ENCODE peak calls at places on chromosomes 13 and 19, in seven cellular contexts. C is tibial nerve; J is Peyer's patch; S is GM12878; T is adrenal gland; M is GM23248; K is CD8-positive, alpha-beta memory T cell. X is an unnamed sample. For H3K9me3, the result is how much of the 10 kb centered on the place peaks cover.

GRCh38 chr13:94433055-94433947 is 46.2 kb downstream of the DCT start:
- DNase-seq in M (no peak), C (no peak), S (no peak), T (no peak), K (no peak), J (no peak), X (peak)

GRCh38 chr19:33613601-33614000 is 8.2 kb upstream of the CHST8 start:
- DNase-seq in C (no peak), K (no peak), T (no peak), S (no peak), M (no peak), J (no peak), X (no peak)

GRCh38 chr19:2050349-2050990 is 574 bp downstream of the MKNK2 start:
- DNase-seq in M (peak), T (no peak), C (no peak), K (no peak), J (peak), S (no peak), X (no peak)

GRCh38 chr13:81987159-81987558 is 1646.2 kb upstream of the SPRY2 start:
- DNase-seq in T (no peak), C (no peak), M (no peak), K (no peak), J (no peak), S (no peak), X (no peak)

GRCh38 chr13:102399791-102400618 is 1.8 kb downstream of the FGF14 start:
- DNase-seq in C (no peak), K (no peak), T (no peak), S (no peak), J (peak), M (peak), X (peak)

GRCh38 chr19:2719910-2720776 is 1.0 kb downstream of the DIRAS1 start:
- DNase-seq in J (no peak), C (no peak), S (no peak), K (no peak), M (peak), T (no peak), X (no peak)

GRCh38 chr19:46718157-46718933 is 1.4 kb upstream of the PRKD2 start:
- DNase-seq in M (peak), S (peak), C (no peak), T (no peak), K (peak), J (no peak), X (peak)

GRCh38 chr19:4870025-4870700 is 2.7 kb upstream of the PLIN3 start:
- DNase-seq in C (no peak), K (no peak), T (peak), M (peak), S (no peak), J (peak), X (no peak)

GRCh38 chr13:51396352-51396751 is 56.5 kb downstream of the INTS6 start:
- DNase-seq in S (no peak), J (no peak), C (no peak), M (peak), K (no peak), T (no peak), X (no peak)

GRCh38 chr13:42895781-42896180 is 96.3 kb downstream of the EPSTI1 start:
- DNase-seq in J (no peak), K (no peak), M (no peak), S (no peak), T (peak), C (no peak), X (no peak)

GRCh38 chr19:41872775-41873647 is 4.1 kb upstream of the CD79A start:
- DNase-seq in S (no peak), C (no peak), M (peak), J (peak), T (peak), K (peak), X (peak)

GRCh38 chr13:110208116-110208515 is 98.8 kb downstream of the COL4A1 start:
- DNase-seq in K (no peak), S (no peak), T (no peak), J (no peak), C (no peak), M (no peak), X (no peak)

GRCh38 chr13:113655358-113656014 is 2.5 kb downstream of the ATP4B start:
- DNase-seq in M (no peak), C (no peak), J (peak), S (no peak), K (no peak), T (no peak), X (no peak)

GRCh38 chr13:32316476-32316875 is 1.2 kb downstream of the BRCA2 start:
- DNase-seq in J (no peak), M (peak), T (no peak), C (no peak), S (no peak), K (no peak), X (no peak)

GRCh38 chr13:25816239-25816638 is 235.6 kb downstream of the SHISA2 start:
- DNase-seq in K (no peak), T (no peak), C (no peak), M (no peak), J (no peak), S (no peak), X (no peak)

GRCh38 chr13:110136660-110137585 is 170.0 kb downstream of the COL4A1 start:
- DNase-seq in M (no peak), J (no peak), S (no peak), T (no peak), C (no peak), K (no peak), X (no peak)

GRCh38 chr19:30742539-30742938 is 370.4 kb downstream of the ZNF536 start:
- DNase-seq in C (no peak), K (no peak), J (no peak), S (no peak), M (no peak), T (no peak), X (no peak)

GRCh38 chr19:45293682-45294081 is 29.0 kb downstream of the CKM start:
- DNase-seq in S (no peak), K (no peak), C (no peak), M (no peak), T (no peak), J (no peak), X (no peak)

GRCh38 chr13:40169476-40169875 is 497.0 kb downstream of the FOXO1 start:
- DNase-seq in T (no peak), J (no peak), K (no peak), S (no peak), M (peak), C (no peak), X (no peak)

GRCh38 chr19:29798783-29799182 is 13.0 kb upstream of the CCNE1 start:
- DNase-seq in T (peak), K (no peak), M (peak), S (no peak), J (no peak), C (no peak), X (no peak)

GRCh38 chr19:50214699-50215543 is 11.5 kb downstream of the MYH14 start:
- DNase-seq in S (no peak), T (no peak), K (no peak), C (no peak), J (peak), M (no peak), X (no peak)

GRCh38 chr13:44382635-44383145 is 9.1 kb downstream of the SERP2 start:
- DNase-seq in T (no peak), M (no peak), K (no peak), J (no peak), S (no peak), C (no peak), X (no peak)

GRCh38 chr13:97333983-97334382 is 100.0 kb upstream of the RAP2A start:
- DNase-seq in C (no peak), J (no peak), M (peak), S (no peak), T (no peak), K (no peak), X (no peak)

DNA sequence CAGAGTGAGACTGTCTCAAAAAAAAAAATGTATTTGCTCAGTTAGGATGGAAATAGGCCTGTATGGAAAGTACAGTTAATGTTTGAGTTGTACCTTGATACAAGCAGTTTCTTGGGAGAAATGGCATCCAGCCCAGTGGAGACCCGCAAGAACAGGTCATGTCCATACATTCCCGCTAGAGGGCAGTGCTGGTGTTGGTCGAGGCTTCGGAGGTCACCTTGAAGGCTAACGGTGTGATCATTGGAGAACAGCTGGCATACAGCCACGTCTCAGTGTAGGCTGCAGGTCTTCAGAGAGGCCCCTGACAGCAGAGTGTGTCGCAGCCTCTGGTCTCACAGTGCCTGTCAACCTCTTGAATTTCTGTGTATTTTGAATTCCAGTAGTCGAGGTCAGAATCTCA is 7.5 kb downstream of the ZNF610 start:
- DNase-seq in S (no peak), M (peak), T (peak), C (peak), K (peak), J (no peak), X (peak)
- H3K4me3 ChIP-seq in S (no peak), M (no peak), T (no peak), C (no peak), K (no peak), J (no peak), X (no peak)

DNA sequence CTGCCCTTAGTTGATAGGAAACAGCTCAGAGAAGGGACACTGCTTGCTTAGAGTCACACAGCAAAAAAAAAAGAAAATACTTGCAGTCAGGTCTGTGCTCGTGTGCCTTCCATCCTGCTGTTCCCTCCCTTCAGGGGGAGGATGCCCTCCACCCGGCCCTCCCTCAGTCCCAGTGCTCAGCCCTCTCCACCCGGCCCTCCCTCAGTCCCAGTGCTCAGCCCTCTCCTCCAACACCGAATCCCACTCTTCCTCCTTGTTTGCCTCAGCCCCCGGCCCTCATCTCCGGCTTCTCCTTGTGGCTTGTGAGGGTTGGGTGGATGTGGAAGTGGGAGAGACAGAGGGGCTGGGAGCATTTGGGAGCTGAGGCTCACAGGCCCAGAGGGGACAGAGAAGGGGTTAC is 5.8 kb downstream of the TFPT start:
- DNase-seq in J (no peak), C (no peak), K (no peak), M (no peak), S (no peak), T (no peak), X (no peak)
- H3K9me3 ChIP-seq in J (under half), C (under half), K (under half), M (under half), S (under half), T (under half), X (under half)

GRCh38 chr13:49859568-49859967 is 67.1 kb upstream of the KPNA3 start:
- DNase-seq in T (peak), S (no peak), K (no peak), C (no peak), M (peak), J (no peak), X (no peak)
- H3K27ac ChIP-seq in T (peak), S (no peak), K (no peak), C (no peak), M (peak), J (no peak), X (no peak)

GRCh38 chr19:1015782-1016646 is 4.9 kb downstream of the TMEM259 start:
- DNase-seq in K (no peak), S (no peak), T (no peak), J (no peak), M (no peak), C (no peak), X (no peak)

GRCh38 chr19:1015061-1015781 is 5.7 kb downstream of the TMEM259 start:
- DNase-seq in S (no peak), T (no peak), J (no peak), M (no peak), C (no peak), K (no peak), X (no peak)

GRCh38 chr19:1017115-1017905 is 3.6 kb downstream of the TMEM259 start:
- DNase-seq in K (no peak), T (no peak), C (no peak), J (peak), M (no peak), S (no peak), X (no peak)

GRCh38 chr19:1017906-1018305 is 3.0 kb downstream of the TMEM259 start:
- DNase-seq in M (no peak), S (no peak), C (no peak), K (no peak), T (no peak), J (no peak), X (no peak)

DNA sequence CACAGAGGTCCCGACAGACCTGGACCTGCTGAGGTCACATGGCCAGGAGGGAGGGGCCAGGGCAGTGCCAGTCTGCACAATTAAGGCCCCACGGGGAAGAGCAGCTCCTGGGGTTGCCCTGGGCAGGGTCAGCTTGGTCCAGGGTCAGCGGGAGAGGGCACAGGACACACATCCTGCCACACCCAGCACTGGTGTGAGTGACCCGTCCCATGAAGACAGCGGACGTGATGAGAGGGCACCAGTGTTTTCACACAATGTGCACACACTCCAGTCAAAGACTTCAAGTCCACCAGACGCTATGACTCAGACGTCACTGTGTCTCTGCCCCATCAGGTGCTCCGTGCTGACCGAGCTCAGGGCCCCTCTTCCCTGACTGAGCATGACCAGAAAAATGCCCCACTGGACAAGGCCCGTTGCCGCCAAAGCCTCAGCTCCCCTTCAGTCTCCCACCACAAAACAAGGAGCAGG is 4.2 kb downstream of the TMEM259 start:
- DNase-seq in C (no peak), K (no peak), T (peak), J (peak), S (no peak), M (peak), X (no peak)
- H3K4me3 ChIP-seq in C (no peak), K (no peak), T (no peak), J (no peak), S (no peak), M (peak), X (no peak)

GRCh38 chr19:16470541-16470910 is 1.2 kb downstream of the EPS15L1 start:
- DNase-seq in S (no peak), C (no peak), K (no peak), T (no peak), M (no peak), J (no peak), X (no peak)
- H3K9me3 ChIP-seq in S (under half), C (under half), K (under half), T (under half), M (under half), J (under half), X (under half)

DNA sequence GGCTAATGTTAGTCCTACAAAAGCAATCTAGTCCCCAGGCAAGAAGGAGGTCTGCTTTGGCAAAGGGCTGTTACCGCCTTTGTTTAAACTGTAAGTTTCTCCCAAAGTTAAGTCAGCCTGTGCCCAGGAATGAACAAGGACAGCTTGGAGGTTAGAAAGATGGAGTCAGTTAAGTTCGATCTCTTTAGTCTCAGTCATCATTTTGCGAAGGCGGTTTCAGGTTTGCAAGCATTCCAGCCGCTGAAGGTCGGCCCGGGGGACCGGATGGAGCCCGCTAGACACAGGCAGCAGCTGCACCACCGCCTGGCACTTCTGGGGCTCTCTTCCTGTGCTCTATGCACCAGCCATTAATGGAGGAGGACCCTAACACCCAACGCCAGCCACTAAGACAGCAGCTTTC is 91.3 kb downstream of the STK24 start:
- DNase-seq in J (no peak), T (no peak), C (no peak), S (no peak), M (no peak), K (no peak), X (no peak)
- H3K27ac ChIP-seq in J (peak), T (peak), C (peak), S (no peak), M (peak), K (no peak), X (peak)

GRCh38 chr19:12484011-12484370 is 625 bp downstream of the ZNF709 start:
- DNase-seq in T (no peak), J (no peak), M (no peak), C (no peak), S (no peak), K (no peak), X (no peak)

GRCh38 chr19:12482505-12482886 is 2.1 kb downstream of the ZNF709 start:
- DNase-seq in K (no peak), C (no peak), T (no peak), S (peak), M (peak), J (no peak), X (no peak)

GRCh38 chr19:12484371-12485322 is at the start of gene ZNF709:
- DNase-seq in S (peak), T (peak), K (peak), J (peak), M (peak), C (peak), X (peak)

GRCh38 chr19:12478234-12478941 is 6.2 kb downstream of the ZNF709 start:
- DNase-seq in M (no peak), C (no peak), T (no peak), K (no peak), J (no peak), S (no peak), X (no peak)

DNA sequence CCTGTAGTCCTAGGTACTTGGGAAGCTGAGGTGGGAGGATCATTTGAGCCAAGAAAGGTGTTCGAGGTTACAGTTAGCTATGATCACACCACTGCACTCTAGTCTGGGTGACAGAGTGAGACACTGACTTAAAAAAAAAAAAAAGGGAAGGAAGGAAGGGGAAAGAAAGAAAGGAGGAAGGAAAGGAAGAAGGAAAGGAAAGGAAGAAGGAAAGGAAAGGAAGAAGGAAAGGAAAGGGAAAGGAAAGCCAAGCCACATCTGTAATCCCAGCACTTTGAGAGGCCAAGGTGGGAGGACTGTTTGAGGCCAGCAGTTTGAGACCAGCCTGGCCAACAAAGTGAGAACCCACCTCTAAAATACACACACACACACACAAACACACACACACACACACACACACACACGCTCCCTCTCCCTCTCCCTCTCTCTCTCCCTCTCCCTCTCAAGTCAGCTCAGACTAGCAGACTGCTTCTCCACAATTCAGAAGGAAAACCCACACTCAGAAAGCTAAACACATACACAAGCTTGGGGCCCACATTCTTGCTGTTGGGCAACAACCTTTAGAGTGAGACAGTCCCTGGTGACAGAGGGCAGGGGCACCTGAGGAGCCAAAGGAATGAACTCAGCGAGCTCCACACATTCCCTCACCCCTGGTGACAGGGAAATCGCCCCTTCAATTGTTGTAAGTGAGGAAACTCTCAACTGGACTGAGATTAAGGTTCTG is 2.7 kb downstream of the ZNF709 start:
- DNase-seq in S (no peak), T (no peak), K (no peak), J (no peak), C (no peak), M (no peak), X (no peak)
- H3K4me3 ChIP-seq in S (peak), T (no peak), K (no peak), J (no peak), C (no peak), M (no peak), X (no peak)

GRCh38 chr19:37563518-37563917 is 31.1 kb downstream of the ZNF571 start:
- DNase-seq in S (no peak), T (no peak), K (no peak), J (no peak), C (no peak), M (no peak), X (no peak)

GRCh38 chr19:37564624-37565369 is 29.8 kb downstream of the ZNF571 start:
- DNase-seq in T (no peak), K (no peak), M (no peak), S (no peak), J (no peak), C (no peak), X (no peak)

DNA sequence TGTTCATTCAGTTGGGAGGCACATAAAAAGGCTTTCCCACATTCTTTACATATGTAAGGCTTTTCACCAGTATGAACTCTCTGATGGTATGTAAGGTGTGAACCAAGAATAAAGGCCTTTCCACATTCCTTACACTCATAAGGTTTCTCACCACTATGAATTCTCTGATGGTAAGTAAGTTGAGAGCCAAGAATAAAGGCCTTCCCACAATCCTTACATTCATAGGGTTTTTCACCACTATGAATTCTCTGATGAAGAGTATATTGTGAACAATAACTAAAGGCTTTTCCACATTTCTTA is 29.3 kb downstream of the ZNF571 start:
- DNase-seq in T (no peak), K (no peak), M (no peak), S (no peak), C (no peak), J (no peak), X (no peak)
- H3K9me3 ChIP-seq in T (half or more), K (half or more), M (half or more), S (under half), C (under half), J (half or more), X (half or more)

X was measured in CD4-positive, CD25-positive, alpha-beta regulatory T cell.